ENCODE peak calls at places on chromosomes 5 and 9, in six cellular contexts. C is A549, A is K562, K is IMR-90, I is heart left ventricle, U is uterus. W is an unnamed sample.

GRCh38 chr5:127935398-127935797 is 148.2 kb upstream of the SLC12A2 start:
- DNase-seq in C (no peak), A (no peak), K (no peak), I (no peak), U (no peak), W (no peak)

GRCh38 chr9:121613009-121613766 is 38.2 kb upstream of the DAB2IP start:
- DNase-seq in C (no peak), A (no peak), K (no peak), I (no peak), U (no peak), W (no peak)

GRCh38 chr5:170483701-170484458 is 19.9 kb upstream of the KCNIP1 start:
- DNase-seq in C (peak; percentile 25), A (no peak), K (no peak), I (no peak), U (no peak), W (no peak)

GRCh38 chr5:99104538-99105132 is 175.8 kb upstream of the CHD1 start:
- DNase-seq in C (peak; percentile 8), A (peak; percentile 34), K (peak; percentile 30), I (no peak), U (no peak), W (no peak)

GRCh38 chr5:95941756-95942155 is 19.9 kb downstream of the ELL2 start:
- DNase-seq in C (no peak), A (no peak), K (no peak), I (no peak), U (no peak), W (no peak)

GRCh38 chr9:70617033-70617432 is 202.6 kb upstream of the KLF9 start:
- DNase-seq in C (no peak), A (no peak), K (no peak), I (no peak), U (no peak), W (no peak)

GRCh38 chr5:107524111-107524510 is 146.6 kb downstream of the EFNA5 start:
- DNase-seq in C (no peak), A (no peak), K (no peak), I (no peak), U (no peak), W (no peak)

GRCh38 chr5:153480401-153480800 is 10.1 kb upstream of the GRIA1 start:
- DNase-seq in C (no peak), A (no peak), K (peak; percentile 52), I (no peak), U (no peak), W (no peak)

GRCh38 chr9:112819635-112820496 is 69.3 kb downstream of the SNX30 start:
- DNase-seq in C (peak; percentile 47), A (peak; percentile 32), K (peak; percentile 85), I (no peak), U (peak; percentile 60), W (peak; percentile 38)

GRCh38 chr9:125586173-125586512 is 120.9 kb downstream of the MAPKAP1 start:
- DNase-seq in C (no peak), A (no peak), K (no peak), I (no peak), U (no peak), W (no peak)

GRCh38 chr9:114214181-114214580 is 58.8 kb downstream of the COL27A1 start:
- DNase-seq in C (no peak), A (no peak), K (peak; percentile 48), I (no peak), U (no peak), W (no peak)

GRCh38 chr5:172870807-172871431 is 36.9 kb downstream of the ERGIC1 start:
- DNase-seq in C (no peak), A (no peak), K (no peak), I (peak; percentile 58), U (peak; percentile 36), W (no peak)

GRCh38 chr5:111572561-111572960 is 60.2 kb upstream of the STARD4 start:
- DNase-seq in C (no peak), A (no peak), K (no peak), I (no peak), U (no peak), W (no peak)

GRCh38 chr9:106310782-106311181 is 552.2 kb upstream of the ZNF462 start:
- DNase-seq in C (no peak), A (no peak), K (no peak), I (no peak), U (no peak), W (no peak)

GRCh38 chr5:125394661-125395280 is 648.3 kb upstream of the ZNF608 start:
- DNase-seq in C (no peak), A (no peak), K (no peak), I (no peak), U (no peak), W (no peak)

GRCh38 chr5:148967783-148968182 is 95.1 kb downstream of the SH3TC2 start:
- DNase-seq in C (no peak), A (no peak), K (no peak), I (no peak), U (no peak), W (no peak)

GRCh38 chr5:127019928-127020327 is 10.4 kb downstream of the MARCHF3 start:
- DNase-seq in C (no peak), A (no peak), K (no peak), I (no peak), U (no peak), W (no peak)

DNA sequence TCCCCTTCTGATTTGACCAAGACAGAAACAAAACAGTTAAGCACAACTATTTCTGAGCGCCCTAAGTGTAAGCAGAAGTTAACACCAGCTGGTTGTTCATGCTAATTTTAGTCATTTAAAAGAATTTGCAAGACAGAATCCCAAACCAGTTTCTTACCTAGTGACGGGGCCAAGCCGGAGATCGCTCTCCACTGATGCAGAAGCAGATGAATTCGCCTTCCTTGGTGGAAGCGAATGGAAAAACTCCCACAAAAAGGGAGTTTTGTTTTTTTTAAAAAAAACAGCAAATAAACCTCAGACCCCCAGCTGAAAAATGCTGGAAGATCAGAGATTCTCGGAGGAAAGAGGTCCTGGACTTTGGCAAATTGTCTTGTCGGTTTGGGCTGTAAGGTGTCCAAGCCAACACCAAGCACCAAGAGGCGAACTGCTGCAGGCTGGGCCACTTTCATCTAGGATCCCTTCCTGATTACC is 47.4 kb upstream of the GLDC start:
- DNase-seq in C (no peak), A (no peak), K (no peak), I (no peak), U (no peak), W (no peak)
- TF ChIP-seq POLR2A in C (no peak), A (no peak), K (no peak), I (no peak), U (no peak), W (no peak)

GRCh38 chr9:127399736-127400269 is 2.8 kb downstream of the SLC2A8 start:
- DNase-seq in C (no peak), A (no peak), K (no peak), I (peak; percentile 28), U (no peak), W (no peak)

GRCh38 chr9:127396253-127396807 is 639 bp upstream of the SLC2A8 start:
- DNase-seq in C (no peak), A (no peak), K (no peak), I (no peak), U (no peak), W (no peak)

GRCh38 chr9:127398715-127399400 is 1.9 kb downstream of the SLC2A8 start:
- DNase-seq in C (no peak), A (no peak), K (no peak), I (peak; percentile 48), U (no peak), W (no peak)

GRCh38 chr9:127396808-127397721 is at the start of gene SLC2A8:
- DNase-seq in C (peak; percentile 96), A (peak; percentile 98), K (peak; percentile 99), I (peak; percentile 98), U (peak; percentile 99), W (peak; percentile 91)

DNA sequence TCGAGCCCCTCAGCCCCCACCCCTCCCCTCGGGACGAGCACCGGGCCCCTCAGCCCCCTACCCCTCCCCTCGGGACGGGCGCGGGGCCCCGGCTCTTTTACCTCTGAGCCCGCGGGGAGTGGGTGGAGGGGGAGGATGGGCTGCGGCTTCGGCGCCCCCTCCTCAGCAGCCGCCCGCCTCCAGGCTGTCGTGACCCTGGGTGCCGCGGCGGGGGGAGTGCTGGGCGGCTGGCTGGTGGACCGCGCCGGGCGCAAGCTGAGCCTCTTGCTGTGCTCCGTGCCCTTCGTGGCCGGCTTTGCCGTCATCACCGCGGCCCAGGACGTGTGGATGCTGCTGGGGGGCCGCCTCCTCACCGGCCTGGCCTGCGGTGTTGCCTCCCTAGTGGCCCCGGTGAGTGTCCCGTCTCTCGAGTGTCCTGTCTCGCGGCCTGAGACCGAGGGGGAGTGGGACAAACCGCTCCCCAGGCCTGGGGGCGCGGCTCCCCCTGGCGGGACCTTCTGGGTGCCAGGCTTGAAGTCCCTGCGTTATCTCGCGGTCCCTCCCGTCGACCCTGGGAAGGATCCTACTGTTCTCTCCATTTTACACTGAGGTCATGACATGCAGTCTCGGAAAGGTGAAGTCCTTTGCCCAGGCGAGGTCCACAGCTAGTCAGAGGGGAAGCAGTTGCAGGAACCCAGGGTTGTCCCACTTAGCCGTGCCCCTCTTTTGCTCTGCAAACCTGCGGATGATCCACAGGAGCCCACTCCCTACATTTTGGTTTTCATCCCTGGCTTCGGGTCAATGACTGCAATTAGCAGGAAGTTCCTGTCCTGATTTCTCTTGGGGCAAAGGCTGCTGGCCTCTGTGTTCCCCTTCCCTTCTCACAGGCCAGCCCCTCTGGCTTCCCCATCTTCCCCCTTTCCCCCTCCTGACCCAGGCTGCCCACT is 1.0 kb downstream of the SLC2A8 start:
- DNase-seq in C (peak; percentile 63), A (peak; percentile 47), K (peak; percentile 33), I (peak; percentile 70), U (peak; percentile 57), W (no peak)
- TF ChIP-seq POLR2A in C (no peak), A (no peak), K (no peak), I (no peak), U (no peak), W (no peak)

GRCh38 chr9:72353455-72354116 is 11.4 kb downstream of the ZFAND5 start:
- DNase-seq in C (no peak), A (no peak), K (no peak), I (no peak), U (no peak), W (no peak)
- TF ChIP-seq POLR2A in C (no peak), A (peak; percentile 39), K (peak; percentile 43), I (no peak), U (no peak), W (no peak)

GRCh38 chr5:85069659-85070640 is 685.3 kb upstream of the EDIL3 start:
- DNase-seq in C (no peak), A (no peak), K (no peak), I (no peak), U (no peak), W (no peak)
- TF ChIP-seq POLR2A in C (no peak), A (no peak), K (no peak), I (no peak), U (no peak), W (no peak)